ENCODE peak calls at places on chromosome 6, in ten cellular contexts. C is hypothalamus; H is heart left ventricle; W is T-helper 2 cell treated with Interferon-gamma antibody and Interleukin-4, amounts not matched to agents 5 μg/mL and 100 μg/mL, for 36 hours; B is bronchial epithelial cell; E is GM19239; S is HFFc6; A is ACHN; Q is Calu3; Y is neural progenitor cell. F is an unnamed sample.

GRCh38 chr6:167683028-167683862 is 143.5 kb upstream of the AFDN start:
- DNase-seq in H (no peak), C (peak; percentile 35), A (peak; percentile 27), Q (peak; percentile 82), W (no peak), Y (no peak), E (no peak), B (peak; percentile 15), S (no peak), F (peak; percentile 78)

GRCh38 chr6:44737349-44737748 is 349.8 kb downstream of the CDC5L start:
- DNase-seq in Q (no peak), E (no peak), H (no peak), Y (no peak), A (no peak), S (no peak), W (no peak), B (no peak), C (no peak), F (no peak)

GRCh38 chr6:130674604-130675003 is 152.6 kb upstream of the SMLR1 start:
- DNase-seq in Y (no peak), A (no peak), B (peak; percentile 31), C (no peak), Q (no peak), W (no peak), H (no peak), E (no peak), S (no peak), F (no peak)

GRCh38 chr6:129105035-129105434 is 222.1 kb downstream of the LAMA2 start:
- DNase-seq in H (no peak), Q (no peak), Y (peak; percentile 7), E (no peak), W (no peak), B (no peak), C (no peak), A (no peak), S (no peak), F (no peak)

GRCh38 chr6:170080169-170080827 is 210.6 kb downstream of the DLL1 start:
- DNase-seq in S (no peak), B (no peak), Y (no peak), Q (no peak), H (peak; percentile 37), W (no peak), E (no peak), A (no peak), C (no peak), F (peak; percentile 28)

GRCh38 chr6:139336994-139337393 is 37.5 kb downstream of the CITED2 start:
- DNase-seq in Q (no peak), W (no peak), C (no peak), H (no peak), S (no peak), A (no peak), B (no peak), E (no peak), Y (no peak), F (no peak)

GRCh38 chr6:84432616-84433015 is 205.2 kb upstream of the CEP162 start:
- DNase-seq in E (no peak), A (no peak), H (no peak), B (peak; percentile 29), Y (no peak), C (no peak), W (no peak), S (no peak), Q (no peak), F (no peak)

GRCh38 chr6:71011861-71012260 is 55.0 kb upstream of the B3GAT2 start:
- DNase-seq in Q (no peak), C (no peak), E (no peak), Y (peak; percentile 42), W (no peak), A (no peak), S (no peak), B (no peak), H (no peak), F (no peak)

GRCh38 chr6:107550241-107550840 is 60.4 kb downstream of the SOBP start:
- DNase-seq in B (no peak), E (no peak), W (no peak), C (no peak), Q (no peak), Y (no peak), H (no peak), A (no peak), S (no peak), F (no peak)

GRCh38 chr6:111846511-111847409 is 26.5 kb downstream of the FYN start:
- DNase-seq in W (peak; percentile 57), B (no peak), H (peak; percentile 72), A (no peak), S (no peak), Y (no peak), Q (no peak), E (no peak), C (no peak), F (no peak)

GRCh38 chr6:79152269-79152737 is 74.2 kb upstream of the PHIP start:
- DNase-seq in W (no peak), Y (peak; percentile 32), B (peak; percentile 28), A (no peak), S (no peak), Q (no peak), E (no peak), C (no peak), H (no peak), F (no peak)

GRCh38 chr6:3079700-3080099 is 11.4 kb downstream of the RIPK1 start:
- DNase-seq in A (no peak), W (no peak), Y (no peak), C (no peak), H (no peak), S (no peak), Q (no peak), E (no peak), B (no peak), F (no peak)

GRCh38 chr6:79536615-79536968 is 638 bp downstream of the LCA5 start:
- DNase-seq in S (peak; percentile 16), H (peak; percentile 64), Y (peak; percentile 56), W (no peak), E (no peak), C (no peak), Q (peak; percentile 30), A (peak; percentile 26), B (no peak), F (no peak)

GRCh38 chr6:776394-777041 is 83.6 kb upstream of the EXOC2 start:
- DNase-seq in C (no peak), Y (no peak), W (no peak), B (no peak), E (no peak), H (no peak), Q (no peak), A (no peak), S (no peak), F (no peak)

F was measured in dorsolateral prefrontal cortex.